ENCODE peak calls at places on chromosome 12, in six cellular contexts. Q is mesendoderm, R is neuronal stem cell, Z is mesenchymal stem cell, J is trophoblast cell, F is IMR-90. I is an unnamed sample.

GRCh38 chr12:32988982-32989381 is 92.4 kb upstream of the PKP2 start:
- DNase-seq in Q (peak), Z (no peak), F (no peak), J (peak), R (peak), I (no peak)

GRCh38 chr12:80838024-80838658 is 99.6 kb downstream of the LIN7A start:
- DNase-seq in Q (peak), F (no peak), Z (no peak), J (peak), R (no peak), I (no peak)

GRCh38 chr12:45276154-45276553 is 60.3 kb downstream of the ANO6 start:
- DNase-seq in F (no peak), Z (no peak), Q (no peak), J (peak), R (no peak), I (no peak)

GRCh38 chr12:109553471-109553870 is 19.8 kb downstream of the MMAB start:
- DNase-seq in J (no peak), Z (no peak), F (no peak), Q (no peak), R (no peak), I (no peak)

GRCh38 chr12:62933220-62933870 is 1.6 kb downstream of the PPM1H start:
- DNase-seq in F (no peak), R (no peak), Z (no peak), J (peak), Q (peak), I (peak)

GRCh38 chr12:84817297-84817696 is 95.3 kb downstream of the SLC6A15 start:
- DNase-seq in Z (no peak), F (no peak), R (no peak), Q (no peak), J (no peak), I (no peak)

GRCh38 chr12:75684678-75685620 is 173.5 kb upstream of the KRR1 start:
- DNase-seq in Q (no peak), F (peak), Z (peak), J (no peak), R (no peak), I (no peak)

GRCh38 chr12:124904306-124905098 is 9.9 kb downstream of the UBC start:
- DNase-seq in Z (peak), F (peak), Q (peak), R (no peak), J (peak), I (peak)

GRCh38 chr12:124007356-124007755 is 34.3 kb downstream of the ZNF664 start:
- DNase-seq in J (no peak), R (no peak), Q (no peak), Z (no peak), F (no peak), I (no peak)

GRCh38 chr12:132429932-132430643 is 59.9 kb upstream of the FBRSL1 start:
- DNase-seq in J (no peak), R (no peak), Z (no peak), Q (peak), F (no peak), I (peak)

GRCh38 chr12:108319277-108320234 is 19.6 kb downstream of the CMKLR1 start:
- DNase-seq in Z (no peak), Q (no peak), F (no peak), R (no peak), J (no peak), I (no peak)

GRCh38 chr12:113808095-113808951 is 157.8 kb downstream of the RBM19 start:
- DNase-seq in J (no peak), F (peak), R (no peak), Z (no peak), Q (no peak), I (no peak)

GRCh38 chr12:102961488-102961801 is 4.0 kb downstream of the ASCL1 start:
- DNase-seq in Z (no peak), J (no peak), Q (no peak), F (no peak), R (no peak), I (no peak)

GRCh38 chr12:96233941-96234461 is 39.8 kb downstream of the ELK3 start:
- DNase-seq in Z (no peak), Q (no peak), F (peak), J (no peak), R (no peak), I (no peak)

GRCh38 chr12:83826112-83826511 is 1086.5 kb downstream of the SLC6A15 start:
- DNase-seq in Z (peak), Q (peak), J (peak), F (peak), R (peak), I (peak)

GRCh38 chr12:47844264-47845020 is 24.7 kb upstream of the HDAC7 start:
- DNase-seq in F (no peak), Q (no peak), J (no peak), Z (no peak), R (no peak), I (peak)

GRCh38 chr12:12350868-12351463 is 924 bp upstream of the MANSC1 start:
- DNase-seq in R (no peak), J (no peak), Z (no peak), Q (no peak), F (peak), I (no peak)

GRCh38 chr12:127400231-127400630 is 866.7 kb upstream of the TMEM132C start:
- DNase-seq in Q (no peak), J (no peak), F (no peak), Z (no peak), R (no peak), I (no peak)

GRCh38 chr12:45671254-45671653 is 58.3 kb upstream of the ARID2 start:
- DNase-seq in F (peak), Z (peak), R (no peak), J (no peak), Q (no peak), I (no peak)

GRCh38 chr12:112664569-112664968 is 127.0 kb upstream of the RPH3A start:
- DNase-seq in F (no peak), R (peak), Z (no peak), J (peak), Q (peak), I (peak)

DNA sequence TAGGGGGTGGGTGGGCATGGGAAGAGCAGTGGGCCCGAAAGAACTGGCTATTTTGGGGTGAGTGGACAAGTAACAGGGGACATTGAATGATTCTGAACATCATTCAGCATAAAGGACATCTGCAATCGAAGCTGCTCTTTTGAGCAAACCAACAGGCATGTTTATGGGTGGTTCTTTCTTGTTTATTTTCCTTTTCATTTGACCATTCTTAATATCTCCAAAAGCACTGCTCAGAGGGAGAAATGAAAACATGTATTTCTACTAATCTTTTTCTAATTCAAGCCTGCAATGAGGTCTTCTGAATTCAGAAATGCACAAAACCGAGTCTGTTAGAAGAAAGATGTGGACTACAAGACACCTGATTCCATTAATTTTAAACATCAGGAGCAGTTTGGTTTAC is 54.0 kb downstream of the NUAK1 start:
- DNase-seq in J (no peak), F (no peak), R (no peak), Z (no peak), Q (no peak), I (no peak)
- H2BK5ac ChIP-seq in J (peak), F (peak), R (no peak), Z (peak), Q (no peak), I (no peak)

GRCh38 chr12:68373836-68374314 is 41.7 kb upstream of the MDM1 start:
- DNase-seq in Q (no peak), Z (no peak), J (no peak), R (no peak), F (no peak), I (no peak)
- H3K9ac ChIP-seq in Q (no peak), Z (no peak), J (no peak), R (no peak), F (no peak), I (no peak)

DNA sequence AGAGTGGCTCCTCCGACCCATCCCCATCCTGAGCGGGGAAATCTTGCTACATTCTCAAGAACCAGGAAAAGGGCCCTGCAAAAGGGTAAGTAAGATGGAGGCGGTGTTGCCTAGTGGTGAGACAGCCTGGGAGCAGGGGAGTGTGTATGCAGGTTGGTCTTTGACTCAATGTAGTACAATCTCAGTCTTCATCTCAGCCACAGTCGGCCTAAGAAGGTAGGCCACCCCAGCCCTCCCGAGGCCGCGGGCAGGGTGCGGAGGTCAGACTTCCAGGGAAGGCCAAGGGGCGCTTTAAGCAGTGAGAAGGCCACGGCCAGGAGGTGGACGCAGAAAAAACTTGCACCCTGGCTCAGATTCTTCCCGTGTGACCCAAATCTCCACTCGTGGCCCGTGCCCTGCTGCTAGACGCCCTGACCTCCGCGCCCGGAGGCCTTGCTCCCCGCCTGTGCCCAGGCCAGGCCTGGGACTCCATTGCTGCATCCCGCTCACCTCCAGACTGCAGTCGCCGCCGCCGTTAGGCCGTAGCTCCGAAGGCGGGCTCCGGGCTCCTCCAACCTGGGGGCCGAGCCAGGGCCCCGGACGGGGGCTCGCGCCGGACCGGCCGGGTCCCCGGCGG is 435 bp downstream of the FOXM1 start:
- DNase-seq in F (no peak), R (no peak), J (no peak), Z (peak), Q (peak), I (no peak)
- H2BK5ac ChIP-seq in F (peak), R (peak), J (peak), Z (no peak), Q (peak), I (no peak)

GRCh38 chr12:50619610-50619958 is 114.8 kb downstream of the DIP2B start:
- DNase-seq in R (no peak), F (no peak), J (no peak), Z (no peak), Q (no peak), I (no peak)

GRCh38 chr12:50621435-50622304 is 116.9 kb downstream of the DIP2B start:
- DNase-seq in Z (no peak), Q (peak), R (peak), F (no peak), J (no peak), I (no peak)

GRCh38 chr12:50620050-50620974 is 115.5 kb downstream of the DIP2B start:
- DNase-seq in F (peak), Z (peak), R (peak), J (peak), Q (peak), I (no peak)

GRCh38 chr12:50618864-50619609 is 114.3 kb downstream of the DIP2B start:
- DNase-seq in J (peak), R (no peak), Q (peak), F (peak), Z (peak), I (no peak)

GRCh38 chr12:50620975-50621360 is 116.2 kb downstream of the DIP2B start:
- DNase-seq in Z (no peak), Q (no peak), R (no peak), F (no peak), J (no peak), I (no peak)
- H3K9ac ChIP-seq in Z (no peak), Q (no peak), R (no peak), F (no peak), J (no peak), I (no peak)